ENCODE peak calls at places on chromosomes 7 and 10, in six cellular contexts. R is fibroblast of villous mesenchyme, C is fibroblast of mammary gland, P is uterus, I is cardiac fibroblast, J is mammary epithelial cell. M is an unnamed sample.

GRCh38 chr10:123783296-123783695 is 108.3 kb downstream of the CPXM2 start:
- DNase-seq in R (no peak), C (no peak), P (no peak), I (no peak), J (no peak), M (no peak)

GRCh38 chr7:17902599-17902998 is 37.7 kb downstream of the SNX13 start:
- DNase-seq in R (no peak), C (no peak), P (no peak), I (no peak), J (no peak), M (peak)

GRCh38 chr10:89414879-89415821 is 782 bp downstream of the IFIT5 start:
- DNase-seq in R (peak), C (peak), P (peak), I (peak), J (peak), M (peak)

GRCh38 chr10:72502581-72502980 is 123.3 kb downstream of the MICU1 start:
- DNase-seq in R (no peak), C (no peak), P (no peak), I (peak), J (no peak), M (no peak)

GRCh38 chr10:89535185-89536012 is at the start of gene SLC16A12:
- DNase-seq in R (peak), C (no peak), P (no peak), I (no peak), J (no peak), M (peak)

GRCh38 chr7:74684473-74684872 is 27.0 kb downstream of the GTF2I start:
- DNase-seq in R (no peak), C (no peak), P (no peak), I (no peak), J (no peak), M (no peak)

GRCh38 chr7:27442446-27442845 is 199.8 kb downstream of the EVX1 start:
- DNase-seq in R (peak), C (peak), P (no peak), I (peak), J (peak), M (no peak)

GRCh38 chr10:73968101-73968515 is 29.8 kb upstream of the VCL start:
- DNase-seq in R (peak), C (no peak), P (no peak), I (no peak), J (no peak), M (peak)

GRCh38 chr7:108287857-108288256 is 157.7 kb upstream of the LAMB4 start:
- DNase-seq in R (no peak), C (no peak), P (no peak), I (no peak), J (no peak), M (no peak)

GRCh38 chr10:77410523-77410922 is 227.1 kb downstream of the KCNMA1 start:
- DNase-seq in R (no peak), C (no peak), P (no peak), I (no peak), J (no peak), M (no peak)

GRCh38 chr10:77405771-77406241 is 231.8 kb downstream of the KCNMA1 start:
- DNase-seq in R (peak), C (peak), P (peak), I (peak), J (peak), M (peak)

GRCh38 chr10:77409697-77410471 is 227.7 kb downstream of the KCNMA1 start:
- DNase-seq in R (no peak), C (no peak), P (no peak), I (no peak), J (no peak), M (no peak)

GRCh38 chr10:77406764-77407430 is 230.7 kb downstream of the KCNMA1 start:
- DNase-seq in R (no peak), C (no peak), P (no peak), I (no peak), J (no peak), M (no peak)

GRCh38 chr10:77408259-77408658 is 229.3 kb downstream of the KCNMA1 start:
- DNase-seq in R (no peak), C (no peak), P (no peak), I (no peak), J (no peak), M (no peak)
- TF ChIP-seq CTCF in R (no peak), C (no peak), P (no peak), I (no peak), J (no peak), M (no peak)

GRCh38 chr7:24834150-24834798 is 77.0 kb upstream of the GSDME start:
- DNase-seq in R (no peak), C (no peak), P (no peak), I (no peak), J (no peak), M (peak)

GRCh38 chr7:24836084-24836483 is 78.8 kb upstream of the GSDME start:
- DNase-seq in R (no peak), C (no peak), P (no peak), I (no peak), J (no peak), M (no peak)

GRCh38 chr7:24831240-24831639 is 74.0 kb upstream of the GSDME start:
- DNase-seq in R (peak), C (peak), P (no peak), I (peak), J (peak), M (no peak)

GRCh38 chr7:24835643-24836042 is 78.4 kb upstream of the GSDME start:
- DNase-seq in R (no peak), C (no peak), P (no peak), I (no peak), J (no peak), M (no peak)

GRCh38 chr7:24833548-24833947 is 76.3 kb upstream of the GSDME start:
- DNase-seq in R (no peak), C (no peak), P (no peak), I (no peak), J (no peak), M (no peak)
- H3K4me3 ChIP-seq in R (no peak), C (no peak), P (no peak), I (no peak), J (no peak), M (no peak)

DNA sequence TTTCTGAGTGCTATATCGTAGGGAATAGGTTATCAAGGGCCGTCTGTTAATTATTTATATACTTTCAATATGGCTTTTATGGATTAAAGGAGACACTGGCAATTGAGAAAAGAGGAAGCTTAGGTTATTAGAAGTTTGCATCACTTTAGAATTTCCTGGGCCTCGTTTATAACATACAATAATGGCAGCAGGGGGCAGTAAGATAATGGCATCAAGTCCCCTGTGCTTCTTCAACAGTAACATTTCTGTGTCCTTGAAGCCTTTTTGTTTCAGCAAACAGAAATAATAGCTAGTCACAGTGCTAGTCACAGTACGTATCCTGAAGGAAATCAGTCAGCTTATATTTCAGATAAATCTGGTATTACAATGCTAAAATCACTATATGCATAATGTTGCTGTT is 41.9 kb downstream of the SPAM1 start:
- DNase-seq in R (peak), C (no peak), P (no peak), I (no peak), J (no peak), M (peak)
- TF ChIP-seq CTCF in R (peak), C (no peak), P (no peak), I (no peak), J (peak), M (peak)

GRCh38 chr10:11433657-11434056 is 177.8 kb downstream of the USP6NL start:
- DNase-seq in R (no peak), C (no peak), P (no peak), I (no peak), J (no peak), M (no peak)
- H3K4me3 ChIP-seq in R (no peak), C (no peak), P (no peak), I (no peak), J (no peak), M (no peak)

GRCh38 chr10:91643700-91644099 is 10.8 kb upstream of the PPP1R3C start:
- DNase-seq in R (no peak), C (no peak), P (no peak), I (peak), J (peak), M (peak)
- TF ChIP-seq CTCF in R (peak), C (peak), P (no peak), I (peak), J (peak), M (peak)

M was measured in GM23338.